ENCODE peak calls at places on chromosomes 2 and 18, in nine cellular contexts. U, T, H, S, B, O, G, R and Z are unnamed samples.

GRCh38 chr18:58633874-58634273 is 5.0 kb upstream of the ALPK2 start:
- DNase-seq in U (no peak), T (no peak), H (no peak), S (no peak), B (no peak), O (no peak), G (no peak), R (no peak), Z (no peak)

GRCh38 chr2:158756976-158757375 is 38.1 kb upstream of the DAPL1 start:
- DNase-seq in U (no peak), T (no peak), H (peak; percentile 79), S (no peak), B (no peak), O (no peak), G (no peak), R (no peak), Z (no peak)

GRCh38 chr2:8285081-8285480 is 396.8 kb upstream of the ID2 start:
- DNase-seq in U (no peak), T (no peak), H (peak; percentile 24), S (no peak), B (no peak), O (no peak), G (no peak), R (peak; percentile 25), Z (no peak)

GRCh38 chr18:54260376-54261072 is 8.8 kb upstream of the POLI start:
- DNase-seq in U (no peak), T (no peak), H (peak; percentile 51), S (no peak), B (no peak), O (no peak), G (no peak), R (no peak), Z (no peak)

GRCh38 chr2:229202646-229203045 is 68.4 kb downstream of the PID1 start:
- DNase-seq in U (no peak), T (no peak), H (no peak), S (no peak), B (no peak), O (no peak), G (no peak), R (no peak), Z (no peak)

GRCh38 chr2:37449686-37450392 is 105.4 kb downstream of the QPCT start:
- DNase-seq in U (no peak), T (no peak), H (no peak), S (no peak), B (no peak), O (no peak), G (no peak), R (no peak), Z (no peak)

GRCh38 chr2:199471443-199472057 is 13.8 kb upstream of the SATB2 start:
- DNase-seq in U (peak; percentile 43), T (no peak), H (peak; percentile 89), S (no peak), B (no peak), O (no peak), G (peak; percentile 73), R (peak; percentile 93), Z (peak; percentile 87)

GRCh38 chr2:66508358-66509071 is 73.6 kb downstream of the MEIS1 start:
- DNase-seq in U (no peak), T (no peak), H (peak; percentile 58), S (no peak), B (no peak), O (no peak), G (no peak), R (peak; percentile 27), Z (peak; percentile 20)

GRCh38 chr2:67066782-67067181 is 330.4 kb upstream of the ETAA1 start:
- DNase-seq in U (no peak), T (no peak), H (no peak), S (no peak), B (no peak), O (no peak), G (no peak), R (no peak), Z (no peak)

GRCh38 chr2:192288290-192288689 is 93.6 kb upstream of the TMEFF2 start:
- DNase-seq in U (no peak), T (no peak), H (peak; percentile 9), S (no peak), B (no peak), O (no peak), G (no peak), R (no peak), Z (no peak)

GRCh38 chr2:8110716-8111115 is 571.1 kb upstream of the ID2 start:
- DNase-seq in U (no peak), T (no peak), H (no peak), S (no peak), B (no peak), O (no peak), G (no peak), R (no peak), Z (no peak)

GRCh38 chr18:13589943-13590342 is 136.4 kb downstream of the FAM210A start:
- DNase-seq in U (no peak), T (no peak), H (no peak), S (no peak), B (no peak), O (no peak), G (no peak), R (no peak), Z (no peak)

GRCh38 chr2:37544617-37545031 is 126.8 kb downstream of the CDC42EP3 start:
- DNase-seq in U (no peak), T (no peak), H (no peak), S (no peak), B (no peak), O (no peak), G (no peak), R (no peak), Z (no peak)

GRCh38 chr2:239955989-239956817 is 68.9 kb downstream of the NDUFA10 start:
- DNase-seq in U (no peak), T (no peak), H (no peak), S (no peak), B (no peak), O (no peak), G (no peak), R (no peak), Z (no peak)

GRCh38 chr2:60556998-60557955 is 3.8 kb upstream of the BCL11A start:
- DNase-seq in U (no peak), T (no peak), H (no peak), S (no peak), B (no peak), O (no peak), G (no peak), R (peak; percentile 48), Z (no peak)

GRCh38 chr18:62863629-62864028 is 148.3 kb downstream of the PHLPP1 start:
- DNase-seq in U (no peak), T (no peak), H (peak; percentile 28), S (no peak), B (peak; percentile 25), O (no peak), G (no peak), R (no peak), Z (no peak)

GRCh38 chr2:112151701-112152440 is 13.7 kb downstream of the FBLN7 start:
- DNase-seq in U (no peak), T (no peak), H (no peak), S (no peak), B (no peak), O (no peak), G (no peak), R (no peak), Z (no peak)

GRCh38 chr2:37376421-37377186 is 32.2 kb downstream of the QPCT start:
- DNase-seq in U (peak; percentile 18), T (peak; percentile 55), H (peak; percentile 97), S (no peak), B (no peak), O (peak; percentile 75), G (no peak), R (no peak), Z (peak; percentile 85)

GRCh38 chr2:66283776-66284175 is 151.1 kb upstream of the MEIS1 start:
- DNase-seq in U (no peak), T (no peak), H (no peak), S (no peak), B (no peak), O (no peak), G (no peak), R (no peak), Z (no peak)

GRCh38 chr2:53826587-53827397 is 33.0 kb downstream of the GPR75 start:
- DNase-seq in U (peak; percentile 81), T (no peak), H (peak; percentile 19), S (no peak), B (no peak), O (no peak), G (no peak), R (no peak), Z (peak; percentile 6)

GRCh38 chr2:25598332-25598731 is 75.0 kb downstream of the DTNB start:
- DNase-seq in U (no peak), T (no peak), H (no peak), S (no peak), B (no peak), O (no peak), G (no peak), R (no peak), Z (no peak)

GRCh38 chr2:27723372-27724144 is 48.0 kb upstream of the MRPL33 start:
- DNase-seq in U (peak; percentile 82), T (peak; percentile 7), H (peak; percentile 91), S (no peak), B (peak; percentile 72), O (peak; percentile 46), G (peak; percentile 52), R (peak; percentile 89), Z (peak; percentile 78)

GRCh38 chr2:176662771-176663170 is 393.5 kb downstream of the MTX2 start:
- DNase-seq in U (no peak), T (no peak), H (no peak), S (no peak), B (peak; percentile 29), O (no peak), G (no peak), R (no peak), Z (no peak)

GRCh38 chr2:14189929-14190328 is 442.6 kb upstream of the LRATD1 start:
- DNase-seq in U (no peak), T (no peak), H (no peak), S (no peak), B (no peak), O (no peak), G (no peak), R (no peak), Z (no peak)